ENCODE peak calls at places on chromosomes 6 and 20, in eight cellular contexts. W is AG10803; M is activated CD4-positive, CD25-positive, alpha-beta regulatory T cell; O is activated gamma-delta T cell treated with anti-CD3 and anti-CD28 coated beads, Interleukin-2, amount 50 U/mL, for 16 hours; K is mucosa of descending colon; E is stimulated activated CD4-positive, alpha-beta T cell treated with anti-CD3 and anti-CD28 coated beads, Interleukin-2, amount 100 ng/mL, for 48 hours; T is MM.1S; G is hippocampal formation. U is an unnamed sample.

GRCh38 chr6:140979642-140980091 is 1153.1 kb upstream of the GJE1 start:
- DNase-seq in W (peak), M (no peak), O (no peak), K (no peak), E (no peak), T (no peak), G (no peak), U (peak)

GRCh38 chr6:143125896-143126573 is 65.3 kb downstream of the AIG1 start:
- DNase-seq in W (peak), M (no peak), O (no peak), K (no peak), E (no peak), T (no peak), G (no peak), U (no peak)

GRCh38 chr20:38200646-38201045 is 35.6 kb upstream of the TGM2 start:
- DNase-seq in W (no peak), M (no peak), O (no peak), K (no peak), E (no peak), T (no peak), G (no peak), U (peak)

GRCh38 chr6:112188906-112189305 is 65.5 kb downstream of the LAMA4 start:
- DNase-seq in W (peak), M (no peak), O (no peak), K (no peak), E (no peak), T (no peak), G (no peak), U (no peak)

GRCh38 chr20:37378785-37379598 is 33.1 kb downstream of the SRC start:
- DNase-seq in W (peak), M (no peak), O (no peak), K (no peak), E (no peak), T (no peak), G (no peak), U (peak)

GRCh38 chr6:127518710-127519468 is at the start of gene MTCL3:
- DNase-seq in W (peak), M (no peak), O (no peak), K (peak), E (peak), T (no peak), G (peak), U (no peak)

GRCh38 chr6:77650098-77650663 is 2.7 kb upstream of the MEI4 start:
- DNase-seq in W (no peak), M (no peak), O (peak), K (peak), E (no peak), T (peak), G (no peak), U (peak)

GRCh38 chr6:118580585-118581419 is 32.7 kb downstream of the PLN start:
- DNase-seq in W (peak), M (no peak), O (no peak), K (peak), E (no peak), T (peak), G (peak), U (no peak)

GRCh38 chr6:72322778-72323177 is 299.1 kb upstream of the KCNQ5 start:
- DNase-seq in W (peak), M (no peak), O (no peak), K (no peak), E (no peak), T (no peak), G (no peak), U (no peak)

GRCh38 chr6:53032853-53033252 is 32.4 kb upstream of the FBXO9 start:
- DNase-seq in W (peak), M (no peak), O (no peak), K (no peak), E (no peak), T (no peak), G (peak), U (no peak)

GRCh38 chr6:112337209-112337638 is 9.9 kb upstream of the RFPL4B start:
- DNase-seq in W (peak), M (no peak), O (no peak), K (peak), E (no peak), T (no peak), G (peak), U (no peak)

GRCh38 chr6:42278131-42278853 is 60.6 kb upstream of the MRPS10 start:
- DNase-seq in W (no peak), M (no peak), O (peak), K (no peak), E (no peak), T (no peak), G (no peak), U (peak)

GRCh38 chr6:84728602-84729001 is 35.8 kb downstream of the TBX18 start:
- DNase-seq in W (peak), M (no peak), O (no peak), K (no peak), E (no peak), T (no peak), G (no peak), U (no peak)

GRCh38 chr6:72865467-72865866 is 243.6 kb downstream of the KCNQ5 start:
- DNase-seq in W (peak), M (no peak), O (no peak), K (no peak), E (no peak), T (no peak), G (no peak), U (no peak)

GRCh38 chr6:113169484-113169883 is 687.7 kb upstream of the MARCKS start:
- DNase-seq in W (no peak), M (no peak), O (no peak), K (no peak), E (no peak), T (no peak), G (no peak), U (no peak)

GRCh38 chr6:32222333-32223230 is 1.3 kb downstream of the NOTCH4 start:
- DNase-seq in W (no peak), M (no peak), O (no peak), K (no peak), E (no peak), T (no peak), G (no peak), U (no peak)

GRCh38 chr6:8027965-8028651 is 36.1 kb downstream of the BLOC1S5 start:
- DNase-seq in W (peak), M (no peak), O (no peak), K (no peak), E (no peak), T (no peak), G (no peak), U (no peak)

GRCh38 chr6:8530775-8531435 is 95.6 kb upstream of the SLC35B3 start:
- DNase-seq in W (no peak), M (no peak), O (no peak), K (no peak), E (no peak), T (no peak), G (no peak), U (no peak)

U was measured in coronary artery.